ENCODE peak calls at places on chromosomes 11 and 22, in six cellular contexts. B is breast epithelium; A is CD4-positive, CD25-positive, alpha-beta regulatory T cell; K is GM23338; R is right lobe of liver; H is iPS DF 6.9. L is an unnamed sample.

GRCh38 chr11:75326439-75326810 is 25.0 kb downstream of the ARRB1 start:
- DNase-seq in B (no peak), A (no peak), K (no peak), R (no peak), H (no peak), L (no peak)

GRCh38 chr22:36294801-36295200 is 41.9 kb downstream of the APOL1 start:
- DNase-seq in B (no peak), A (no peak), K (no peak), R (no peak), H (no peak), L (no peak)

GRCh38 chr11:70384486-70385152 is 13.7 kb upstream of the CTTN start:
- DNase-seq in B (no peak), A (no peak), K (no peak), R (peak; percentile 35), H (no peak), L (no peak)

GRCh38 chr22:33600113-33600512 is 320.2 kb downstream of the LARGE1 start:
- DNase-seq in B (no peak), A (no peak), K (no peak), R (no peak), H (no peak), L (no peak)

GRCh38 chr11:74085542-74085892 is 76.6 kb upstream of the UCP3 start:
- DNase-seq in B (no peak), A (no peak), K (no peak), R (no peak), H (no peak), L (no peak)

GRCh38 chr11:117610045-117610444 is 187.0 kb downstream of the DSCAML1 start:
- DNase-seq in B (no peak), A (no peak), K (no peak), R (no peak), H (no peak), L (no peak)

GRCh38 chr22:35921777-35922176 is 106.8 kb downstream of the RBFOX2 start:
- DNase-seq in B (no peak), A (no peak), K (peak; percentile 77), R (peak; percentile 68), H (peak; percentile 47), L (peak; percentile 8)

GRCh38 chr11:69704508-69705245 is 855 bp upstream of the FGF19 start:
- DNase-seq in B (no peak), A (no peak), K (peak; percentile 98), R (no peak), H (no peak), L (no peak)

GRCh38 chr11:74784234-74784633 is 35.6 kb downstream of the RNF169 start:
- DNase-seq in B (no peak), A (no peak), K (no peak), R (no peak), H (no peak), L (no peak)

GRCh38 chr22:50627452-50627913 is 469 bp downstream of the ARSA start:
- DNase-seq in B (peak; percentile 50), A (no peak), K (peak; percentile 63), R (peak; percentile 59), H (no peak), L (no peak)

GRCh38 chr11:14373941-14374646 is 15.1 kb upstream of the RRAS2 start:
- DNase-seq in B (no peak), A (no peak), K (no peak), R (peak; percentile 72), H (no peak), L (no peak)

GRCh38 chr11:4495487-4495886 is 13.0 kb downstream of the OR52K1 start:
- DNase-seq in B (no peak), A (no peak), K (no peak), R (no peak), H (no peak), L (no peak)

GRCh38 chr11:2525941-2526807 is 81.4 kb downstream of the KCNQ1 start:
- DNase-seq in B (peak; percentile 47), A (no peak), K (no peak), R (peak; percentile 40), H (no peak), L (no peak)

GRCh38 chr11:1039481-1040427 is 3.2 kb upstream of the MUC6 start:
- DNase-seq in B (no peak), A (no peak), K (no peak), R (no peak), H (no peak), L (no peak)

GRCh38 chr22:39724390-39724789 is 153.8 kb downstream of the CACNA1I start:
- DNase-seq in B (peak; percentile 24), A (no peak), K (peak; percentile 41), R (no peak), H (no peak), L (no peak)

GRCh38 chr11:116515666-116516184 is 257.1 kb downstream of the BUD13 start:
- DNase-seq in B (no peak), A (no peak), K (no peak), R (peak; percentile 52), H (no peak), L (no peak)

GRCh38 chr11:69122642-69123431 is 32.9 kb upstream of the SMIM38 start:
- DNase-seq in B (peak; percentile 91), A (no peak), K (peak; percentile 92), R (peak; percentile 63), H (peak; percentile 74), L (peak; percentile 69)

GRCh38 chr22:46446799-46447198 is 90.6 kb downstream of the CELSR1 start:
- DNase-seq in B (no peak), A (no peak), K (no peak), R (no peak), H (no peak), L (no peak)

GRCh38 chr22:40743740-40744139 is 64.5 kb downstream of the MCHR1 start:
- DNase-seq in B (no peak), A (no peak), K (no peak), R (no peak), H (no peak), L (no peak)

GRCh38 chr11:105612766-105613165 is 2.9 kb downstream of the GRIA4 start:
- DNase-seq in B (no peak), A (no peak), K (no peak), R (no peak), H (no peak), L (no peak)

GRCh38 chr11:117944554-117944953 is 15.4 kb upstream of the TMPRSS13 start:
- DNase-seq in B (no peak), A (no peak), K (no peak), R (no peak), H (no peak), L (no peak)

GRCh38 chr11:8545698-8546366 is 48.2 kb downstream of the STK33 start:
- DNase-seq in B (no peak), A (no peak), K (no peak), R (no peak), H (no peak), L (no peak)

GRCh38 chr22:23533328-23533762 is 46.7 kb downstream of the IGLL1 start:
- DNase-seq in B (peak; percentile 67), A (no peak), K (peak; percentile 91), R (no peak), H (no peak), L (no peak)

GRCh38 chr11:1639102-1639620 is 9.6 kb downstream of the KRTAP5-5 start:
- DNase-seq in B (no peak), A (no peak), K (no peak), R (no peak), H (no peak), L (no peak)

GRCh38 chr22:42673898-42674390 is 24.8 kb upstream of the CYB5R3 start:
- DNase-seq in B (no peak), A (no peak), K (peak; percentile 37), R (no peak), H (no peak), L (no peak)
- H3K27ac ChIP-seq in B (no peak overlapping the region), A (no peak overlapping the region), K (no peak overlapping the region), R (no peak overlapping the region), H (no peak overlapping the region), L (no peak overlapping the region)

GRCh38 chr11:111186308-111186967 is 59.1 kb upstream of the POU2AF2 start:
- DNase-seq in B (no peak), A (no peak), K (no peak), R (no peak), H (no peak), L (no peak)
- H3K27ac ChIP-seq in B (no peak overlapping the region), A (no peak overlapping the region), K (no peak overlapping the region), R (no peak overlapping the region), H (no peak overlapping the region), L (no peak overlapping the region)

GRCh38 chr11:124752471-124753100 is 531 bp upstream of the VSIG2 start:
- DNase-seq in B (no peak), A (no peak), K (peak; percentile 60), R (no peak), H (no peak), L (no peak)

GRCh38 chr11:124753207-124753606 is 1.2 kb upstream of the VSIG2 start:
- DNase-seq in B (no peak), A (no peak), K (no peak), R (no peak), H (no peak), L (no peak)

GRCh38 chr11:124749920-124750319 is 2.1 kb downstream of the VSIG2 start:
- DNase-seq in B (no peak), A (no peak), K (no peak), R (no peak), H (no peak), L (no peak)

GRCh38 chr11:124751741-124752470 is at the start of gene VSIG2:
- DNase-seq in B (no peak), A (no peak), K (no peak), R (no peak), H (no peak), L (no peak)

DNA sequence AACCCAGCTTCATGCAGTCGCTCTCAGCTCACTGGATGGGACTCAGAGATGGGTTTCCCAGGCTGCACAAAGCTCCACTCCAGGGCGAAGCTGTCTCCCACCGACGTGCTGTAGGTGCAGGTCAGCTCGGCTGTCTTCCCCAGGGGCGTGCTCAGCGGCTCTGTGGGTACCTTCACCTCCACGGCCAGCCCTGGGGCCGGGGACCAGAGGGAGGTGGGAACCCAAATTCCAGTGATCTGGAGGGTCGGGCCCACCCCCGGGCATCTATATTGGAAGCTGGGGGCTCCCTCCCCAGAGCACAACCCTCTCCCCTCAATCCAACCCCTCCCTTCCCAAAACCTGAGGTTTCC is 689 bp downstream of the VSIG2 start:
- DNase-seq in B (no peak), A (no peak), K (peak; percentile 63), R (no peak), H (no peak), L (no peak)
- H3K27ac ChIP-seq in B (peak overlapping the region; percentile 62), A (no peak overlapping the region), K (no peak overlapping the region), R (no peak overlapping the region), H (no peak overlapping the region), L (no peak overlapping the region)

GRCh38 chr22:19902245-19902699 is 39.3 kb upstream of the COMT start:
- DNase-seq in B (no peak), A (no peak), K (no peak), R (no peak), H (no peak), L (no peak)

GRCh38 chr22:19903031-19903430 is 38.5 kb upstream of the COMT start:
- DNase-seq in B (no peak), A (no peak), K (no peak), R (no peak), H (no peak), L (no peak)

GRCh38 chr22:19903513-19903912 is 38.1 kb upstream of the COMT start:
- DNase-seq in B (no peak), A (no peak), K (no peak), R (no peak), H (no peak), L (no peak)

GRCh38 chr22:19900707-19901436 is 40.7 kb upstream of the COMT start:
- DNase-seq in B (no peak), A (no peak), K (no peak), R (no peak), H (no peak), L (no peak)

GRCh38 chr22:19901577-19902244 is 39.9 kb upstream of the COMT start:
- DNase-seq in B (no peak), A (no peak), K (no peak), R (no peak), H (no peak), L (no peak)
- H3K27ac ChIP-seq in B (no peak overlapping the region), A (no peak overlapping the region), K (no peak overlapping the region), R (no peak overlapping the region), H (no peak overlapping the region), L (no peak overlapping the region)

L was measured in caudate nucleus.